ENCODE peak calls at places on chromosome 17, in eight cellular contexts. H is PC-9; X is nephron progenitor cell; R is activated naive CD8-positive, alpha-beta T cell treated with anti-CD3 and anti-CD28 coated beads, Interleukin-2, amount 10 ng/mL, durations not matched to agents 7 days and 5 days; J is midbrain; C is COR-L47; I is cardiac fibroblast; M is activated CD4-positive, alpha-beta T cell treated with anti-CD3 and anti-CD28 coated beads for 24 hours. P is an unnamed sample.

GRCh38 chr17:80798595-80799552 is 192.8 kb upstream of the CHMP6 start:
- DNase-seq in H (no peak), X (peak; percentile 37), R (no peak), J (no peak), C (no peak), I (no peak), M (no peak), P (no peak)

GRCh38 chr17:27577884-27578717 is 52.9 kb upstream of the LGALS9 start:
- DNase-seq in H (no peak), X (no peak), R (no peak), J (no peak), C (no peak), I (peak; percentile 79), M (no peak), P (no peak)

GRCh38 chr17:30600830-30601494 is 123.8 kb downstream of the GOSR1 start:
- DNase-seq in H (peak; percentile 9), X (peak; percentile 38), R (no peak), J (no peak), C (no peak), I (no peak), M (peak; percentile 5), P (peak; percentile 44)

GRCh38 chr17:9850151-9850550 is 24.4 kb downstream of the GLP2R start:
- DNase-seq in H (no peak), X (no peak), R (no peak), J (no peak), C (no peak), I (no peak), M (no peak), P (no peak)

GRCh38 chr17:77479817-77480508 is 339.2 kb downstream of the SEC14L1 start:
- DNase-seq in H (no peak), X (no peak), R (no peak), J (no peak), C (no peak), I (no peak), M (no peak), P (no peak)

GRCh38 chr17:58387834-58388233 is 29.5 kb downstream of the RNF43 start:
- DNase-seq in H (peak; percentile 37), X (no peak), R (no peak), J (no peak), C (no peak), I (no peak), M (no peak), P (no peak)

GRCh38 chr17:37518816-37519215 is 29.1 kb downstream of the DUSP14 start:
- DNase-seq in H (no peak), X (no peak), R (no peak), J (peak; percentile 37), C (no peak), I (peak; percentile 33), M (no peak), P (no peak)

GRCh38 chr17:78140169-78141051 is 5.8 kb upstream of the C17orf99 start:
- DNase-seq in H (peak; percentile 99), X (peak; percentile 92), R (peak; percentile 97), J (no peak), C (no peak), I (peak; percentile 72), M (peak; percentile 96), P (peak; percentile 88)

GRCh38 chr17:31581491-31581890 is 190.0 kb downstream of the RAB11FIP4 start:
- DNase-seq in H (peak; percentile 58), X (no peak), R (no peak), J (no peak), C (no peak), I (no peak), M (no peak), P (no peak)

GRCh38 chr17:15377200-15377599 is 35.8 kb upstream of the TEKT3 start:
- DNase-seq in H (no peak), X (no peak), R (no peak), J (no peak), C (no peak), I (peak; percentile 66), M (no peak), P (no peak)

GRCh38 chr17:32287804-32288511 is 22.3 kb downstream of the RHBDL3 start:
- DNase-seq in H (no peak), X (no peak), R (no peak), J (no peak), C (no peak), I (no peak), M (no peak), P (no peak)

GRCh38 chr17:79650283-79650682 is 39.4 kb upstream of the RBFOX3 start:
- DNase-seq in H (no peak), X (no peak), R (no peak), J (no peak), C (no peak), I (no peak), M (no peak), P (no peak)

GRCh38 chr17:66578781-66579489 is 256.0 kb upstream of the CACNG5 start:
- DNase-seq in H (no peak), X (no peak), R (no peak), J (no peak), C (no peak), I (no peak), M (no peak), P (peak; percentile 62)

GRCh38 chr17:48995332-48995870 is 1.8 kb upstream of the IGF2BP1 start:
- DNase-seq in H (no peak), X (peak; percentile 42), R (no peak), J (no peak), C (no peak), I (no peak), M (no peak), P (peak; percentile 54)

GRCh38 chr17:42248351-42249179 is 27.6 kb downstream of the STAT5B start:
- DNase-seq in H (no peak), X (no peak), R (peak; percentile 59), J (peak; percentile 94), C (peak; percentile 74), I (peak; percentile 99), M (peak; percentile 35), P (peak; percentile 99)

GRCh38 chr17:68033636-68034451 is 1.7 kb upstream of the KPNA2 start:
- DNase-seq in H (peak; percentile 30), X (no peak), R (no peak), J (no peak), C (peak; percentile 10), I (peak; percentile 74), M (no peak), P (peak; percentile 91)

GRCh38 chr17:11909348-11909747 is 87.9 kb downstream of the ZNF18 start:
- DNase-seq in H (no peak), X (peak; percentile 6), R (no peak), J (no peak), C (no peak), I (no peak), M (no peak), P (no peak)

GRCh38 chr17:77299256-77300015 is 158.7 kb downstream of the SEC14L1 start:
- DNase-seq in H (no peak), X (no peak), R (no peak), J (no peak), C (no peak), I (no peak), M (no peak), P (no peak)

GRCh38 chr17:21373696-21374454 is 2.3 kb upstream of the KCNJ12 start:
- DNase-seq in H (no peak), X (no peak), R (no peak), J (no peak), C (no peak), I (no peak), M (no peak), P (no peak)

GRCh38 chr17:80956321-80957190 is 35.1 kb upstream of the CHMP6 start:
- DNase-seq in H (no peak), X (no peak), R (peak; percentile 29), J (no peak), C (no peak), I (no peak), M (no peak), P (no peak)

GRCh38 chr17:79792984-79793923 is 3.6 kb downstream of the CBX8 start:
- DNase-seq in H (no peak), X (peak; percentile 56), R (no peak), J (no peak), C (no peak), I (peak; percentile 60), M (no peak), P (peak; percentile 54)

GRCh38 chr17:2854662-2855061 is 58.4 kb downstream of the RAP1GAP2 start:
- DNase-seq in H (peak; percentile 34), X (no peak), R (no peak), J (no peak), C (no peak), I (no peak), M (no peak), P (peak; percentile 30)

GRCh38 chr17:64401941-64402340 is 11.3 kb upstream of the PECAM1 start:
- DNase-seq in H (no peak), X (no peak), R (no peak), J (no peak), C (no peak), I (no peak), M (no peak), P (no peak)

GRCh38 chr17:3025421-3026124 is 37.8 kb downstream of the OR1D5 start:
- DNase-seq in H (no peak), X (no peak), R (no peak), J (no peak), C (no peak), I (no peak), M (no peak), P (no peak)

GRCh38 chr17:47295037-47295873 is 28.5 kb upstream of the EFCAB13 start:
- DNase-seq in H (no peak), X (no peak), R (no peak), J (peak; percentile 62), C (no peak), I (no peak), M (no peak), P (peak; percentile 8)

GRCh38 chr17:58308985-58309917 is 19.3 kb downstream of the TSPOAP1 start:
- DNase-seq in H (no peak), X (no peak), R (no peak), J (no peak), C (no peak), I (no peak), M (no peak), P (no peak)

P was measured in cerebellar cortex.